ENCODE peak calls at places on chromosome 14, in ten cellular contexts. X is keratinocyte, V is AG04449, B is astrocyte, L is dorsolateral prefrontal cortex, E is astrocyte of the cerebellum, I is lower lobe of right lung, Y is lower leg skin, C is IMR-90, T is left ventricle myocardium inferior. W is an unnamed sample.

GRCh38 chr14:105987563-105987962 is 461.2 kb downstream of the TMEM121 start:
- DNase-seq in Y (no peak), V (no peak), I (no peak), X (no peak), T (no peak), L (no peak), E (no peak), C (no peak), B (no peak), W (no peak)

GRCh38 chr14:56581041-56581727 is 1.6 kb downstream of the TMEM260 start:
- DNase-seq in V (no peak), Y (no peak), X (no peak), T (no peak), L (no peak), B (no peak), C (no peak), I (no peak), E (no peak), W (no peak)

GRCh38 chr14:101351146-101351545 is 210.1 kb upstream of the DIO3 start:
- DNase-seq in Y (no peak), V (no peak), T (no peak), L (no peak), C (no peak), X (no peak), B (no peak), E (no peak), I (no peak), W (no peak)

GRCh38 chr14:99006271-99006670 is 265.7 kb downstream of the BCL11B start:
- DNase-seq in C (no peak), V (no peak), Y (no peak), L (no peak), T (no peak), E (no peak), B (no peak), I (no peak), X (no peak), W (no peak)

GRCh38 chr14:95095991-95096390 is 61.3 kb downstream of the DICER1 start:
- DNase-seq in E (no peak), Y (no peak), C (no peak), I (no peak), X (no peak), B (no peak), T (no peak), V (no peak), L (no peak), W (no peak)

GRCh38 chr14:76324133-76324532 is 51.8 kb upstream of the ESRRB start:
- DNase-seq in E (no peak), I (no peak), V (no peak), T (no peak), X (no peak), C (no peak), B (no peak), Y (no peak), L (no peak), W (peak)

GRCh38 chr14:83462759-83463158 is 1929.1 kb upstream of the SEL1L start:
- DNase-seq in X (no peak), E (no peak), L (no peak), I (no peak), C (no peak), V (no peak), B (no peak), T (no peak), Y (no peak), W (no peak)

GRCh38 chr14:33118653-33119052 is 180.0 kb downstream of the NPAS3 start:
- DNase-seq in E (no peak), L (no peak), V (no peak), I (no peak), Y (no peak), B (peak), X (no peak), C (no peak), T (no peak), W (no peak)

GRCh38 chr14:91127924-91128323 is 14.1 kb downstream of the DGLUCY start:
- DNase-seq in X (no peak), Y (no peak), T (no peak), E (no peak), B (no peak), L (no peak), I (no peak), V (no peak), C (no peak), W (no peak)

GRCh38 chr14:77478796-77479195 is 19.8 kb downstream of the ISM2 start:
- DNase-seq in Y (no peak), B (no peak), C (no peak), T (no peak), I (no peak), L (no peak), X (no peak), E (no peak), V (no peak), W (no peak)

GRCh38 chr14:97866186-97866585 is 1069.0 kb downstream of the VRK1 start:
- DNase-seq in C (no peak), L (no peak), T (no peak), Y (no peak), X (peak), E (no peak), I (no peak), V (no peak), B (no peak), W (no peak)

GRCh38 chr14:32635103-32635719 is 303.5 kb upstream of the NPAS3 start:
- DNase-seq in B (peak), X (no peak), Y (no peak), I (no peak), T (no peak), V (no peak), E (peak), L (no peak), C (peak), W (no peak)

GRCh38 chr14:104150201-104151027 is 12.0 kb downstream of the KIF26A start:
- DNase-seq in B (peak), E (peak), L (no peak), Y (no peak), X (no peak), V (no peak), C (no peak), I (no peak), T (no peak), W (no peak)

GRCh38 chr14:52325126-52325525 is 11.0 kb downstream of the PTGER2 start:
- DNase-seq in C (peak), V (no peak), Y (no peak), I (no peak), X (no peak), E (peak), L (no peak), T (no peak), B (peak), W (no peak)

GRCh38 chr14:47500369-47500768 is 175.0 kb downstream of the MDGA2 start:
- DNase-seq in V (no peak), T (no peak), B (no peak), E (no peak), I (no peak), X (no peak), Y (no peak), C (no peak), L (no peak), W (no peak)

GRCh38 chr14:60561845-60562746 is 53.1 kb downstream of the SIX6 start:
- DNase-seq in Y (no peak), L (peak), X (peak), E (peak), T (no peak), C (peak), B (peak), V (no peak), I (no peak), W (no peak)

GRCh38 chr14:63192085-63192484 is 12.2 kb upstream of the RHOJ start:
- DNase-seq in C (peak), T (no peak), L (no peak), Y (no peak), X (no peak), V (no peak), B (no peak), I (no peak), E (no peak), W (no peak)

GRCh38 chr14:104776481-104776880 is 19.1 kb downstream of the AKT1 start:
- DNase-seq in V (no peak), T (no peak), Y (no peak), E (no peak), C (no peak), L (no peak), I (no peak), X (no peak), B (no peak), W (no peak)

GRCh38 chr14:95157987-95158712 is 821 bp upstream of the DICER1 start:
- DNase-seq in T (no peak), L (no peak), X (no peak), V (no peak), I (no peak), E (no peak), B (no peak), Y (no peak), C (no peak), W (peak)

GRCh38 chr14:62126885-62127478 is 364.8 kb downstream of the SNAPC1 start:
- DNase-seq in E (peak), T (no peak), B (peak), X (no peak), V (peak), Y (no peak), L (no peak), I (no peak), C (peak), W (no peak)

GRCh38 chr14:105528859-105529505 is 2.6 kb downstream of the TMEM121 start:
- DNase-seq in X (no peak), C (no peak), B (no peak), E (no peak), I (peak), L (no peak), Y (no peak), V (no peak), T (no peak), W (peak)

GRCh38 chr14:89911018-89911919 is 43.3 kb downstream of the EFCAB11 start:
- DNase-seq in L (peak), B (peak), Y (peak), C (peak), V (no peak), X (no peak), E (peak), T (no peak), I (no peak), W (peak)

GRCh38 chr14:104677506-104678332 is 11.7 kb upstream of the INF2 start:
- DNase-seq in C (peak), B (peak), L (no peak), I (peak), V (no peak), T (peak), E (no peak), Y (peak), X (no peak), W (peak)

GRCh38 chr14:98708555-98708954 is 563.4 kb downstream of the BCL11B start:
- DNase-seq in E (no peak), L (no peak), C (no peak), V (no peak), X (no peak), T (no peak), Y (no peak), I (no peak), B (no peak), W (no peak)

GRCh38 chr14:56244138-56244789 is 126.1 kb downstream of the PELI2 start:
- DNase-seq in L (no peak), Y (no peak), C (peak), V (peak), E (peak), T (no peak), B (peak), X (no peak), I (no peak), W (no peak)

GRCh38 chr14:22185191-22185590 is 403.8 kb downstream of the DAD1 start:
- DNase-seq in I (no peak), X (no peak), C (peak), B (no peak), E (no peak), T (no peak), Y (no peak), V (no peak), L (no peak), W (no peak)

GRCh38 chr14:99479160-99479902 is 1.3 kb downstream of the SETD3 start:
- DNase-seq in B (no peak), Y (no peak), X (no peak), L (no peak), T (no peak), E (no peak), C (peak), I (no peak), V (no peak), W (no peak)

GRCh38 chr14:19851365-19851764 is 23.6 kb upstream of the OR4K2 start:
- DNase-seq in L (no peak), T (no peak), E (no peak), C (no peak), B (no peak), V (no peak), X (no peak), I (no peak), Y (no peak), W (no peak)

GRCh38 chr14:87888136-87888999 is 104.6 kb downstream of the GALC start:
- DNase-seq in T (no peak), L (no peak), V (no peak), C (no peak), I (no peak), X (no peak), E (no peak), B (no peak), Y (no peak), W (no peak)

GRCh38 chr14:44803239-44803905 is 158.4 kb downstream of the KLHL28 start:
- DNase-seq in T (no peak), B (peak), Y (no peak), V (peak), X (peak), C (peak), E (peak), I (no peak), L (no peak), W (no peak)

GRCh38 chr14:55706893-55707292 is 126.9 kb downstream of the KTN1 start:
- DNase-seq in E (no peak), I (no peak), L (no peak), B (no peak), V (no peak), X (no peak), Y (no peak), T (no peak), C (peak), W (no peak)

GRCh38 chr14:31827325-31827724 is 249.8 kb upstream of the ARHGAP5 start:
- DNase-seq in X (no peak), I (no peak), E (no peak), B (no peak), Y (no peak), C (no peak), L (no peak), T (no peak), V (no peak), W (no peak)

GRCh38 chr14:71751264-71751663 is 181.0 kb upstream of the RGS6 start:
- DNase-seq in C (peak), V (no peak), T (no peak), E (no peak), X (no peak), L (no peak), B (peak), Y (no peak), I (no peak), W (no peak)

GRCh38 chr14:83923836-83924235 is 1606.1 kb upstream of the FLRT2 start:
- DNase-seq in T (no peak), Y (no peak), C (no peak), B (no peak), X (no peak), E (no peak), V (no peak), I (no peak), L (no peak), W (no peak)

GRCh38 chr14:101503431-101504095 is 57.7 kb upstream of the DIO3 start:
- DNase-seq in L (no peak), I (peak), Y (no peak), X (no peak), B (no peak), V (no peak), T (no peak), E (no peak), C (no peak), W (no peak)

GRCh38 chr14:73198253-73198652 is 39.1 kb upstream of the PAPLN start:
- DNase-seq in X (no peak), E (no peak), C (no peak), L (no peak), Y (no peak), B (no peak), I (no peak), T (no peak), V (no peak), W (no peak)
- H3K4me3 ChIP-seq in X (no peak), E (no peak), C (no peak), L (no peak), Y (no peak), B (no peak), I (no peak), T (no peak), V (no peak), W (no peak)

DNA sequence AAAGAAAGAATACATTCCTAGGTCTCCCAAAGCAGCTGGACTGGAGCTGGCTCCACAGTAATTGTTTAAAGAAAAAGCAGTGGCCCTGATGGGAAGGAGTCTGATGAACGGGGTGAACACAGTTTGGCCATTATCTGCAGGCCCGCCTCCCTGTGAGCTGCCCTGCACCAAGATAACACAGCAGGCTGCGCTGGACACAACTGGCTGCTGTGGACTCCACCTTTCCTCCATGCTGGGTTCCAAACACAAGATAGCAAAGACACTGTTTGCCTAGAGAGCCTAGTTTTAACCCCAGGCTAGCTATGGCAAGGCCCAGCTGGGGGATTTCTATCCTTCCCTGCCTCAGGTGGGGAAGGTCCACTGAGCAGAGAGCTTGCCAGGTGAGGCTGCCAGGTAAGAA is 34.6 kb downstream of the ZFP36L1 start:
- DNase-seq in C (no peak), I (no peak), E (no peak), X (no peak), T (no peak), V (no peak), B (no peak), L (no peak), Y (no peak), W (no peak)
- H3K4me3 ChIP-seq in C (no peak), I (no peak), E (no peak), X (no peak), T (no peak), V (no peak), B (no peak), L (no peak), Y (no peak), W (no peak)

DNA sequence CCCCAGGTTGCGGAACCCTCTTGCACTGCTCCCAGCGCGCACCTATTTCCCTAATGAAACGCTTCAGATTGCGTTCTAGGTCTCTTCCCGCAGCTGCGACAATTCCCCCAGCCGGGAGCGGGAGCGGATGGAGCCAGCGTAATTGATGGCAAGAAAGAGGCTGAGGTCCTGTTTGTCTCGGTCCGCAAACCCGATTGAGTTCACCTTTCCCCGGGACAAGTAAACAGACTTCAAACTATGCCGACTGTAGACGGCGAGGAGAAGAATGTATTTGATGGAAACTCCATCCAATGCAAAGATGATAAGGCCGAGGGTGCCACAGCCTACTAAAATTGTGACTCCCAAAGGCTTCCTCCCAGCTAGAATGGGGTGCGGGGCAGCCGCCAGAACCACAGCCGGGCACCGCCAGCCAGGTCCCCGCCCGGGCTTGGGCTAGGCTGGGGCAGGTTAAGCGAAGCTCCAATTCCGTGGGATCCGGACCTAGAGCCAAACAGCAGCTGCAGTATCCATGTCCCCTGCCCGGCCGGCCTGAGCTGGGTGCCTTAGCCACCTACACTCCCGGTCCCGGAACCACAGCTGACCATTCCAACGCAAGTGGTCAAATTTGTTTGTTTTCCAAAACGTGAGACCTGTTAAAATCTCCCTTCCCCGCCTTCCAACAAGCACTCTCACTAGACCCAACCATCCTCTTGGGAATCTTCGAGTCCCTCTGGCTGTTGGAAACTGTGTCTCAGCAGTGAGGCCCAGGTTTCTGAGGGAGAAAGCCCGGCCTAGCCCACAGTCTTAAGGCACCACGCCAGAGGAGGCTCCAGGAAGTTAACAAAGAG is 5.5 kb downstream of the NKX2-1 start:
- DNase-seq in E (no peak), V (no peak), Y (no peak), X (no peak), T (no peak), L (no peak), C (no peak), I (peak), B (peak), W (no peak)
- H3K4me3 ChIP-seq in E (no peak), V (no peak), Y (no peak), X (no peak), T (no peak), L (no peak), C (no peak), I (peak), B (no peak), W (no peak)

GRCh38 chr14:102748806-102749205 is 28.4 kb upstream of the TRAF3 start:
- DNase-seq in V (no peak), B (no peak), E (no peak), C (no peak), I (no peak), Y (no peak), T (no peak), X (no peak), L (no peak), W (no peak)
- H3K4me3 ChIP-seq in V (no peak), B (no peak), E (no peak), C (no peak), I (no peak), Y (no peak), T (no peak), X (no peak), L (no peak), W (no peak)

W was measured in right lobe of liver.